ENCODE peak calls at places on chromosome 2, in eight cellular contexts. P, M, R, I, X, A, O and B are unnamed samples.

GRCh38 chr2:138670734-138671133 is 109.5 kb downstream of the NXPH2 start:
- DNase-seq in X (no peak), A (no peak), M (no peak), I (no peak), P (no peak), R (no peak), O (no peak), B (no peak)

GRCh38 chr2:143451622-143452021 is 322.4 kb downstream of the ARHGAP15 start:
- DNase-seq in I (no peak), X (peak), O (no peak), A (no peak), M (no peak), R (no peak), P (peak), B (no peak)

GRCh38 chr2:150732064-150732463 is 244.6 kb upstream of the RND3 start:
- DNase-seq in A (peak), X (peak), I (no peak), R (no peak), M (no peak), O (no peak), P (no peak), B (no peak)

GRCh38 chr2:238284802-238285515 is 3.5 kb downstream of the PER2 start:
- DNase-seq in P (no peak), A (no peak), X (no peak), R (no peak), M (no peak), I (no peak), O (no peak), B (no peak)

GRCh38 chr2:85997016-85997970 is 108.4 kb downstream of the POLR1A start:
- DNase-seq in R (no peak), A (peak), M (no peak), X (peak), O (no peak), I (no peak), P (no peak), B (no peak)

GRCh38 chr2:17821080-17821479 is 4.8 kb downstream of the MSGN1 start:
- DNase-seq in X (no peak), P (no peak), R (no peak), O (no peak), I (no peak), A (no peak), M (no peak), B (no peak)

GRCh38 chr2:233813236-233814062 is 35.3 kb downstream of the MROH2A start:
- DNase-seq in A (no peak), M (no peak), R (no peak), I (no peak), X (no peak), O (no peak), P (no peak), B (no peak)

GRCh38 chr2:181680055-181680936 is at the start of gene NEUROD1:
- DNase-seq in R (no peak), P (no peak), O (peak), I (no peak), M (no peak), A (no peak), X (no peak), B (no peak)

GRCh38 chr2:233928594-233929351 is 11.6 kb downstream of the TRPM8 start:
- DNase-seq in I (peak), X (peak), R (no peak), A (peak), O (no peak), P (peak), M (no peak), B (no peak)

GRCh38 chr2:29920130-29920577 is 1.2 kb downstream of the ALK start:
- DNase-seq in I (peak), X (peak), A (peak), R (no peak), M (no peak), P (no peak), O (peak), B (no peak)